ENCODE peak calls at places on chromosomes 7 and 10, in seven cellular contexts. R, D, W, S, Z, X and Q are unnamed samples. For H3K27me3, the result is how much of the 10 kb centered on the place peaks cover.

GRCh38 chr10:95247200-95247880 is 43.5 kb downstream of the PDLIM1 start:
- DNase-seq in R (no peak), D (peak), W (no peak), S (no peak), Z (no peak), X (no peak), Q (no peak)

GRCh38 chr7:1907751-1908365 is 237.8 kb downstream of the ELFN1 start:
- DNase-seq in R (no peak), D (no peak), W (no peak), S (no peak), Z (no peak), X (no peak), Q (no peak)

GRCh38 chr7:116438274-116438673 is 61.3 kb upstream of the CAV2 start:
- DNase-seq in R (no peak), D (peak), W (no peak), S (no peak), Z (no peak), X (no peak), Q (no peak)

GRCh38 chr10:14468022-14468421 is 137.3 kb upstream of the FRMD4A start:
- DNase-seq in R (no peak), D (no peak), W (no peak), S (no peak), Z (no peak), X (no peak), Q (no peak)

GRCh38 chr7:100079024-100079560 is 2.4 kb downstream of the ZNF3 start:
- DNase-seq in R (no peak), D (no peak), W (no peak), S (no peak), Z (no peak), X (no peak), Q (no peak)

GRCh38 chr10:96172666-96173065 is 42.6 kb downstream of the ZNF518A start:
- DNase-seq in R (no peak), D (no peak), W (no peak), S (no peak), Z (no peak), X (no peak), Q (no peak)

GRCh38 chr10:10872706-10873276 is 144.9 kb upstream of the CELF2 start:
- DNase-seq in R (no peak), D (peak), W (no peak), S (no peak), Z (no peak), X (no peak), Q (no peak)

GRCh38 chr10:78218833-78219490 is 185.3 kb downstream of the RPS24 start:
- DNase-seq in R (no peak), D (no peak), W (no peak), S (no peak), Z (no peak), X (no peak), Q (no peak)

GRCh38 chr10:129710510-129710847 is 243.4 kb downstream of the MGMT start:
- DNase-seq in R (no peak), D (no peak), W (no peak), S (no peak), Z (no peak), X (no peak), Q (no peak)

GRCh38 chr10:11830836-11831519 is 7.8 kb downstream of the PROSER2 start:
- DNase-seq in R (no peak), D (peak), W (no peak), S (peak), Z (no peak), X (no peak), Q (no peak)

GRCh38 chr10:114855776-114856543 is 34.4 kb downstream of the FHIP2A start:
- DNase-seq in R (no peak), D (no peak), W (no peak), S (no peak), Z (no peak), X (no peak), Q (no peak)

GRCh38 chr7:116317907-116318306 is 107.6 kb downstream of the TES start:
- DNase-seq in R (no peak), D (no peak), W (no peak), S (no peak), Z (no peak), X (no peak), Q (no peak)

GRCh38 chr10:28722065-28722803 is 44.9 kb downstream of the BAMBI start:
- DNase-seq in R (no peak), D (peak), W (peak), S (no peak), Z (peak), X (no peak), Q (peak)

GRCh38 chr10:126315471-126316177 is 72.7 kb downstream of the ADAM12 start:
- DNase-seq in R (no peak), D (no peak), W (no peak), S (no peak), Z (no peak), X (no peak), Q (no peak)

GRCh38 chr10:124703778-124704427 is 40.3 kb downstream of the FAM53B start:
- DNase-seq in R (no peak), D (no peak), W (no peak), S (peak), Z (peak), X (peak), Q (no peak)

GRCh38 chr10:86686972-86687371 is 18.7 kb downstream of the LDB3 start:
- DNase-seq in R (no peak), D (no peak), W (no peak), S (no peak), Z (no peak), X (no peak), Q (no peak)

GRCh38 chr10:107619124-107619523 is 454.6 kb upstream of the SORCS1 start:
- DNase-seq in R (no peak), D (no peak), W (no peak), S (no peak), Z (no peak), X (no peak), Q (no peak)

GRCh38 chr10:120741415-120741814 is 109.7 kb upstream of the WDR11 start:
- DNase-seq in R (no peak), D (no peak), W (no peak), S (no peak), Z (no peak), X (no peak), Q (no peak)

GRCh38 chr7:36261019-36261754 is 108.1 kb downstream of the EEPD1 start:
- DNase-seq in R (no peak), D (no peak), W (no peak), S (no peak), Z (no peak), X (no peak), Q (no peak)

DNA sequence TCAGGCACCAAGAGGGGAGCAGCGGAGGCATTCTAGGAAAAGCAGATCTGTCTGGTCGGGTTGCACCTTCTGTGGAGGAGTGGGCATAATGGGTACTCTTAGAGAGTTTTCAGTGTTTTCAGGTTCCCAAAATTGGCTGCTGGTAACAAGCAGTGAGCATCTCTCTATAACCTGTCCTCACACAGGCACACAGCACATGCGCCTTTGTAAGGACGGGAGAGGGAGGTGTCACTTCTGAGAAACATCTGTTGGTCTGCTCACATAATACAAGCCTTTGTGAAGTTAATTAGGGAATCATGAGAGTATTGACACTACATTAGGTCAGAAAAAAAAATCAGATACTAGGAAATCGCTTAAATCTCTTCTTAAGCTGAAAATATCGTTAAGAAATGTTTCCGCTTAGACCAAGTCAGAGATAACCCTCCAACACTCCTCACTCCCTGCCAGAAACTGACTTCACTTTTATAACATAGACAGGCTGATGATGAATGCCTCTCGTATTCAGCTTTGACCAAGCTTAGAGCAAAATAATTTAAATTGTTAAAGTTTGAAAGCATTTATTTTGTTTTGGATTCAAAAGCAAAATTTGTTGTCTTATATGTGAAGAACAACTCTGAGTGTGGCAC is 769.8 kb downstream of the TNS3 start:
- DNase-seq in R (no peak), D (no peak), W (no peak), S (no peak), Z (no peak), X (no peak), Q (no peak)
- H3K4me3 ChIP-seq in R (no peak), D (no peak), W (no peak), S (no peak), Z (no peak), X (no peak), Q (no peak)

GRCh38 chr10:43264324-43264986 is 2.4 kb downstream of the RASGEF1A start:
- DNase-seq in R (no peak), D (no peak), W (no peak), S (no peak), Z (no peak), X (no peak), Q (no peak)
- H3K27me3 ChIP-seq in R (under half), D (under half), W (half or more), S (half or more), Z (under half), X (under half), Q (under half)

GRCh38 chr7:24052572-24053223 is 231.3 kb upstream of the NPY start:
- DNase-seq in R (no peak), D (peak), W (no peak), S (no peak), Z (no peak), X (no peak), Q (no peak)
- H3K4me3 ChIP-seq in R (no peak), D (no peak), W (no peak), S (no peak), Z (no peak), X (no peak), Q (no peak)

DNA sequence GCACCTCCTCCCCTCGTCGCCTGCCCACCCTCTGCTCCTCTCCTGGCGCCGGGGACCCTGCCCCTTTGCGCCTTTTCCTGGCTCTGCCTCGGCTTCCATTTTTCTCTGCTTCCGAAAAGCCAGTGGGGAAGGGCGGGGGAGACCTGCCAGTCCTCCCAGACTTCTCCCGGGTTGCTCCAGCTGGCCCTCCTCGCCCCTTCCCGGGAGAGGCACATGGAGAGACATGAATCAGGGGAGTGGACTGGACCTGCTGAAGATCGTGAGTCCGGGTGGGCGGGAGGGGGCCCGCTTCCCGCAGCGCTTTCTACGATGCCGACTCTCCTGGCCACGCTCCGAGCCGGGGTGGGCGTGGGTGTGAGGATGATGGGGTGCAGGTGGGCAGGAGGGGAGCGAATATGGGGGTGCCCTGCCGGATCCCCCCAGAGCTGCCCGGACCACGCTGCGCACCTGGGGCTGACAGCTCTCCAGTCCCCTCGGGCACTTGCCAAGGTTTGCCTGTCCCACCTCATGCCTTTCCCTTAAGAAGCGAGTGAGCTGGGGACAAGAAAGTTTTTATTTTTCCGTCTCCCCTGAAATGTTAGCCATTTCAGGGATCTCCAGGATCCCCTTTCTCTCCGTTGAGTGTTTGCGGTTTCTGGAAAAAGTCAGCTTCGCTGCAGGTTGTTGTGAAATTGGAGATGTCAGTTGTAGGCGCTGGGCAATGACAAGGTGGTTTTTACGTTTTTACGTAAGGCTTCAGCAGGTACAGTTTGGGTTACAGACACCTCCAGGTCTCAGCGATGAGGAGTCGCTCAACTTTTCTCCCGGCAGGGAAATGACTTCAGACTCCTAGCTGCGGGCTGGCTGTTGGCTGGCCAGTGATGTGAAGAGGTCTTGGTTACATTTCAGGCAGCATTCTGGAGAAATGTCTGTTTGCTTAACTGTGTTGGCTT is 999 bp downstream of the CACNB2 start:
- DNase-seq in R (no peak), D (peak), W (peak), S (peak), Z (no peak), X (no peak), Q (no peak)
- H3K27me3 ChIP-seq in R (under half), D (under half), W (under half), S (under half), Z (under half), X (under half), Q (under half)